ENCODE peak calls at places on chromosomes 16 and 17, in six cellular contexts. J is GM23338, U is A549, C is psoas muscle, W is colonic mucosa, P is adrenal gland. I is an unnamed sample.
A peak's percentile ranks its signal among the peaks of the same experiment; 100 is the strongest.

GRCh38 chr17:49076575-49077384 is 55.8 kb upstream of the B4GALNT2 start:
- DNase-seq in P (no peak), C (no peak), W (no peak), J (no peak), U (no peak), I (no peak)

GRCh38 chr17:298791-299450 is 53.7 kb downstream of the RPH3AL start:
- DNase-seq in J (no peak), P (peak; percentile 29), C (peak; percentile 71), U (no peak), W (no peak), I (peak; percentile 74)

GRCh38 chr16:12502671-12503070 is 301.0 kb downstream of the CPPED1 start:
- DNase-seq in P (no peak), C (no peak), J (no peak), W (no peak), U (no peak), I (no peak)

GRCh38 chr16:82657786-82658185 is 31.0 kb downstream of the CDH13 start:
- DNase-seq in W (no peak), C (no peak), U (no peak), P (no peak), J (no peak), I (no peak)

GRCh38 chr16:62034236-62035114 is 1.8 kb downstream of the CDH8 start:
- DNase-seq in C (no peak), P (no peak), J (peak; percentile 62), U (no peak), W (no peak), I (no peak)

GRCh38 chr16:64926476-64926875 is 195.4 kb downstream of the CDH11 start:
- DNase-seq in W (no peak), P (no peak), C (no peak), J (no peak), U (no peak), I (no peak)

GRCh38 chr17:64778367-64779290 is 116.5 kb upstream of the SMURF2 start:
- DNase-seq in J (peak; percentile 69), W (peak; percentile 49), U (no peak), C (no peak), P (no peak), I (no peak)

GRCh38 chr17:48970865-48971687 is 2.7 kb upstream of the GIP start:
- DNase-seq in C (no peak), J (no peak), U (no peak), P (no peak), W (no peak), I (no peak)

GRCh38 chr17:28252436-28252835 is 66.6 kb upstream of the TMEM97 start:
- DNase-seq in U (no peak), W (no peak), P (no peak), J (no peak), C (no peak), I (no peak)

GRCh38 chr16:4512473-4512872 is 26.1 kb downstream of the CDIP1 start:
- DNase-seq in P (no peak), C (no peak), W (no peak), U (no peak), J (no peak), I (no peak)

GRCh38 chr16:50697421-50697715 is 4.0 kb downstream of the NOD2 start:
- DNase-seq in U (no peak), P (peak; percentile 15), C (no peak), W (no peak), J (no peak), I (no peak)
- H3K4me1 ChIP-seq in U (peaks cover 5% of the 10 kb centered on the region), P (peaks cover 32% of the 10 kb centered on the region), C (peaks cover 39% of the 10 kb centered on the region), W (peaks cover 12% of the 10 kb centered on the region), J (no peaks in the 10 kb centered on the region), I (no peaks in the 10 kb centered on the region)

GRCh38 chr17:73325527-73325842 is 13.7 kb upstream of the CDC42EP4 start:
- DNase-seq in C (peak; percentile 46), J (peak; percentile 24), P (peak; percentile 64), W (no peak), U (no peak), I (peak; percentile 70)
- H3K27ac ChIP-seq in C (no peak overlapping the region), J (no peak overlapping the region), P (peak overlapping the region; percentile 47), W (no peak overlapping the region), U (no peak overlapping the region), I (peak overlapping the region; percentile 7)

GRCh38 chr16:46928811-46929210 is 44.6 kb downstream of the GPT2 start:
- DNase-seq in J (no peak), U (no peak), W (no peak), C (no peak), P (no peak), I (no peak)

GRCh38 chr16:46926470-46927225 is 42.5 kb downstream of the GPT2 start:
- DNase-seq in J (no peak), C (no peak), W (no peak), P (no peak), U (no peak), I (no peak)

GRCh38 chr16:46930861-46931260 is 42.6 kb downstream of the DNAJA2 start:
- DNase-seq in J (no peak), C (no peak), P (no peak), W (no peak), U (no peak), I (no peak)

GRCh38 chr16:46927273-46927672 is 43.1 kb downstream of the GPT2 start:
- DNase-seq in W (no peak), C (no peak), J (no peak), U (no peak), P (no peak), I (no peak)

DNA sequence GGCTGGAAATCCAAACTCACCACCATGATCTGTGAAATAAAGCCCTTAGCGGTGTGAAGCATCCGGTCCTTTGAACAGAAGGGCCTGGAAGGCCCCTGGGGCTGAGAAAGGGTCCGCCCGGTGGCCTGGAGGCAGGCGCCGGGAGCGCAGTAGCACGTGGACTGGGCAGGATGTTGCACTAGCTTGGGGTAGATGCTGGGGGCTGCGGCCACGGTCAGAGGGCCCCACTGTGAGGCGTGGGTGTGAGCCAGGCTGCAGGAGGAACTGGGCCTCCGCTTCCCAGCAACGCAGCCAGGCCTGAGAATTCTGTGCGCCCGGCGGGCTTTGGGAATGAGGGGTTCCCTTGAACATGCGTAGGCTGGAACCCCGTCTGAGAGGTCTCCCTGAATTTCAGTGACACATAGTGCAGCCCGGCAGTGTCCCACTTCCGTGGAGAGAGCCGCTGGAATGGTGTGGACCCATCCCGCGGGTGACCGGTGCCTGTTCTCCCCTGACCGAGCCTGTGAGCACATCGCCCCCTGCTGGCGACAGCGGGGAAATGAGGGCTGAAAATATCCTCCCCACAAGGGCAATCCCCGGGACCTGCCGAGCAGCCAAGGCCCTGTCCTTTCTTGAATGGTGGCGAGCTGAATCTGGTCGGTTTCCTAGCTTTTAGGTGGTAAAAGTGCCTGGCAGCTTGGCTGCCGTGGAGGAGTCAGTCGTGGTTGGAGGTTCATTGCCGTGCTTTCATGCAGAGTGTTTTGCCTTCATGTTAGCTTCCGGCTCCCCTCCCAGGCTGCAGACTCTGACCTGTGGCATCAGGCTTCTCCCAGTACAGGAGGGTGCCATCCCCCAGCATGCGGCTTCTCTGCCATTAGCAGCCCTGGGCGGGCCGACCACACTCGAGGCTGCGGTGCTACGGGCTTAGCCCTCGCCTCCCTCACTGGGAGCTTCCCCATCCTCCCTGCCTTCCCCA is 43.8 kb downstream of the DNAJA2 start:
- DNase-seq in P (peak; percentile 76), W (peak; percentile 75), U (peak; percentile 81), C (peak; percentile 71), J (peak; percentile 84), I (peak; percentile 27)
- TF ChIP-seq CTCF in P (peak; percentile 82), W (peak; percentile 95), U (peak; percentile 83), C (peak; percentile 88), J (peak; percentile 87), I (peak; percentile 51)

GRCh38 chr17:17190188-17190587 is 15.9 kb downstream of the PLD6 start:
- DNase-seq in W (no peak), P (no peak), C (no peak), U (no peak), J (no peak), I (no peak)

GRCh38 chr17:17188586-17188985 is 17.5 kb downstream of the PLD6 start:
- DNase-seq in C (no peak), P (no peak), W (no peak), U (no peak), J (no peak), I (no peak)

GRCh38 chr17:17191961-17192381 is 14.2 kb downstream of the PLD6 start:
- DNase-seq in P (no peak), J (no peak), U (no peak), W (no peak), C (no peak), I (no peak)

GRCh38 chr17:17191346-17191792 is 14.8 kb downstream of the PLD6 start:
- DNase-seq in C (peak; percentile 56), U (no peak), P (no peak), J (no peak), W (no peak), I (peak; percentile 36)

GRCh38 chr17:17189559-17189958 is 16.6 kb downstream of the PLD6 start:
- DNase-seq in P (no peak), J (no peak), W (no peak), U (no peak), C (no peak), I (no peak)
- H3K4me1 ChIP-seq in P (peaks cover 35% of the 10 kb centered on the region), J (no peaks in the 10 kb centered on the region), W (no peaks in the 10 kb centered on the region), U (peaks cover 33% of the 10 kb centered on the region), C (peaks cover 22% of the 10 kb centered on the region), I (no peaks in the 10 kb centered on the region)

GRCh38 chr16:74565378-74565777 is 41.5 kb downstream of the GLG1 start:
- DNase-seq in P (no peak), J (no peak), C (no peak), U (no peak), W (no peak), I (no peak)
- H3K27ac ChIP-seq in P (no peak overlapping the region), J (peak overlapping the region; percentile 28), C (no peak overlapping the region), U (no peak overlapping the region), W (no peak overlapping the region), I (no peak overlapping the region)

GRCh38 chr17:38970128-38970527 is 2.9 kb upstream of the FBXO47 start:
- DNase-seq in J (peak; percentile 39), U (no peak), P (no peak), C (no peak), W (no peak), I (no peak)
- TF ChIP-seq CTCF in J (no peak), U (no peak), P (no peak), C (no peak), W (no peak), I (no peak)

I was measured in uterus.